ENCODE peak calls at places on chromosomes 3 and 15, in ten cellular contexts. C, P, T, I, X, N, Q, U, G and Y are unnamed samples.

GRCh38 chr3:78718707-78719106 is 1049.1 kb downstream of the ROBO1 start:
- DNase-seq in C (no peak), P (no peak), T (no peak), I (no peak), X (no peak), N (no peak), Q (no peak), U (no peak), G (no peak), Y (no peak)

GRCh38 chr3:172973799-172974198 is 167.2 kb downstream of the SPATA16 start:
- DNase-seq in C (no peak), P (no peak), T (no peak), I (no peak), X (no peak), N (no peak), Q (no peak), U (no peak), G (no peak), Y (no peak)

GRCh38 chr3:62600033-62600432 is 226.7 kb upstream of the FEZF2 start:
- DNase-seq in C (no peak), P (no peak), T (no peak), I (no peak), X (no peak), N (no peak), Q (no peak), U (no peak), G (no peak), Y (no peak)

GRCh38 chr3:37603722-37604121 is 258.0 kb upstream of the CTDSPL start:
- DNase-seq in C (no peak), P (no peak), T (no peak), I (no peak), X (no peak), N (no peak), Q (no peak), U (no peak), G (no peak), Y (no peak)

GRCh38 chr15:71333839-71334238 is 218.6 kb downstream of the THSD4 start:
- DNase-seq in C (no peak), P (no peak), T (peak; percentile 78), I (no peak), X (no peak), N (peak; percentile 86), Q (no peak), U (no peak), G (no peak), Y (no peak)

GRCh38 chr3:176690470-176690869 is 506.8 kb downstream of the TBL1XR1 start:
- DNase-seq in C (no peak), P (no peak), T (peak; percentile 6), I (no peak), X (peak; percentile 12), N (no peak), Q (no peak), U (no peak), G (no peak), Y (no peak)

GRCh38 chr15:52790941-52791751 is 1.0 kb upstream of the ONECUT1 start:
- DNase-seq in C (no peak), P (peak; percentile 66), T (peak; percentile 17), I (peak; percentile 58), X (peak; percentile 63), N (peak; percentile 35), Q (peak; percentile 46), U (no peak), G (no peak), Y (no peak)

GRCh38 chr3:57544181-57545125 is at the start of gene DNAH12:
- DNase-seq in C (peak; percentile 56), P (peak; percentile 96), T (peak; percentile 58), I (peak; percentile 65), X (peak; percentile 83), N (peak; percentile 46), Q (no peak), U (no peak), G (no peak), Y (no peak)

GRCh38 chr3:195238626-195239118 is 32.3 kb downstream of the XXYLT1 start:
- DNase-seq in C (peak; percentile 22), P (peak; percentile 24), T (no peak), I (no peak), X (no peak), N (peak; percentile 77), Q (peak; percentile 20), U (no peak), G (no peak), Y (no peak)

GRCh38 chr3:195240939-195241338 is 30.0 kb downstream of the XXYLT1 start:
- DNase-seq in C (peak; percentile 46), P (no peak), T (no peak), I (no peak), X (no peak), N (no peak), Q (no peak), U (peak; percentile 65), G (no peak), Y (peak; percentile 62)

GRCh38 chr3:195240171-195240701 is 30.7 kb downstream of the XXYLT1 start:
- DNase-seq in C (peak; percentile 32), P (no peak), T (no peak), I (no peak), X (no peak), N (no peak), Q (no peak), U (peak; percentile 88), G (peak; percentile 61), Y (no peak)

GRCh38 chr3:195237981-195238625 is 32.9 kb downstream of the XXYLT1 start:
- DNase-seq in C (peak; percentile 8), P (no peak), T (no peak), I (no peak), X (no peak), N (no peak), Q (peak; percentile 15), U (no peak), G (no peak), Y (peak; percentile 50)

GRCh38 chr3:195239121-195239520 is 31.8 kb downstream of the XXYLT1 start:
- DNase-seq in C (no peak), P (no peak), T (no peak), I (no peak), X (no peak), N (no peak), Q (no peak), U (no peak), G (no peak), Y (no peak)
- TF ChIP-seq CTCF in C (no peak), P (peak; percentile 9), T (peak; percentile 18), I (no peak), X (no peak), N (peak; percentile 8), Q (no peak), U (no peak), G (no peak), Y (no peak)

DNA sequence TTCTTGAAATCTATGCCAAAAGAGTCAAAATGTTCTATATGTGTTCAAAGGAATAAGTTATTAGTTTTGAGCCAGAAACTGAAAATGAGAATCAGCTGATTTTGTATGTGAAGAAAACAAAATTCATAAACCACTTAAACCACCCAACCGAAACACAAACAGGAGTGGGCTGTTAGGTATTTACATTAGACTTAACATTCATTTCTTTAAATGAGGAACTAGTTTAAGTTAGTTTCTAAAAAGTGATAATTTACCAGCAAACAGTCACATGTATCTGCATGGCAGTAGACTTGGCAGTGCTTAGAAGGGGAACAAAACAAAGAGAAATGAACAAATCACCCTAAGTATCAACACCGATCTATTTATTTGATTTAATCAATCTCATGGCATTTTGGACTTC is 128.0 kb downstream of the GMNC start:
- DNase-seq in C (no peak), P (no peak), T (no peak), I (no peak), X (no peak), N (no peak), Q (no peak), U (no peak), G (no peak), Y (no peak)
- TF ChIP-seq CTCF in C (no peak), P (no peak), T (no peak), I (no peak), X (no peak), N (no peak), Q (no peak), U (no peak), G (no peak), Y (no peak)

DNA sequence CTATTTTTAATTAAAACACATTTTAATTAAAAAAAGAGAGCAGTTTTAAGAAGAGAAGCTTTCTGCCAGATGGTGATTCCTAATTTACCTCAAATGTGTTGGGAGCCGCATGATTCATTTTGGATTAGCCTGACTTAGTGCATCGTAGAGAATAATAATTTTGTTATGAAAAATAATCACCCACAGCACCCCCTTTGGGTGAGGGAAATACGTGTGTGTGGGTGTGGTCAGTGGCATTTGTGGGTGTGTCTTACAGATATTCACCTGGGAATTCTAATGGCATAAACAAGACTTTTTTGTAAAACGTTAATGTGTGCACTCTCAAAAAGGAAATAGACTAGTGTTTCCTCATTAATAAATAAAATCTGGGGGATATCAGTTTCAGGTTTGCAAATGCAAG is 544.6 kb downstream of the MFSD1 start:
- DNase-seq in C (no peak), P (no peak), T (no peak), I (no peak), X (no peak), N (no peak), Q (no peak), U (no peak), G (no peak), Y (no peak)
- TF ChIP-seq CTCF in C (no peak), P (no peak), T (no peak), I (no peak), X (no peak), N (no peak), Q (no peak), U (no peak), G (no peak), Y (no peak)

GRCh38 chr3:65810277-65810676 is 228.4 kb downstream of the MAGI1 start:
- DNase-seq in C (no peak), P (no peak), T (no peak), I (no peak), X (no peak), N (no peak), Q (no peak), U (no peak), G (no peak), Y (no peak)

GRCh38 chr3:65811917-65812316 is 226.8 kb downstream of the MAGI1 start:
- DNase-seq in C (no peak), P (no peak), T (peak; percentile 48), I (no peak), X (no peak), N (no peak), Q (no peak), U (no peak), G (no peak), Y (no peak)

GRCh38 chr3:65811050-65811766 is 227.5 kb downstream of the MAGI1 start:
- DNase-seq in C (no peak), P (no peak), T (peak; percentile 81), I (no peak), X (no peak), N (no peak), Q (no peak), U (peak; percentile 66), G (peak; percentile 14), Y (no peak)

GRCh38 chr3:65808407-65808806 is 230.3 kb downstream of the MAGI1 start:
- DNase-seq in C (no peak), P (no peak), T (no peak), I (no peak), X (no peak), N (no peak), Q (no peak), U (no peak), G (no peak), Y (no peak)

DNA sequence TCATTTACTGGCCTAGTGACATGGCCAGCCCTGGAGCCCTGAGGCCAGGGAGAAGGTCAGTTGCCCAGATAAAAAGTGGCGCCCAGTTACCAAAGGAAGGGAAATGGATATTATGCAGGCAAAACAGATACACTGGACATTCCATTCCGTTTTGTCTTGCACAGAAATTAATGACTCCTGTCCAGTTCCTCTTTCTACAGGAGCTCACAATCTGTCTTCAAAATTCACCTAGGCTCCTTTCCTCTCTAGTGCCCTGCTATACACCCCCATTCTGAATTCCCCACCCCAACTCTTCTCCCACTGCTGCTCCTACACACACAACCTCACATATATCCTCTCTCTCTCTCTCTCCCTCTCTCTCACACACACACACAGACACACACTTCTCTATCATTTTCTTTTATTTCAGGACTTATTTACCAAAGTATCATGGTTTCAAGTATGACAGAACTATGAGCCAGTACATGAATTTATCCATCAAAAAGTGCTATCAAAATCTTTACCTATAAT is 229.0 kb downstream of the MAGI1 start:
- DNase-seq in C (no peak), P (no peak), T (no peak), I (no peak), X (no peak), N (no peak), Q (no peak), U (no peak), G (no peak), Y (no peak)
- TF ChIP-seq CTCF in C (no peak), P (no peak), T (no peak), I (no peak), X (no peak), N (no peak), Q (no peak), U (no peak), G (no peak), Y (no peak)